ENCODE peak calls at places on chromosomes 3 and 15, in ten cellular contexts. A is stimulated activated CD8-positive, alpha-beta memory T cell treated with anti-CD3 and anti-CD28 coated beads, Interleukin-12 subunit alpha, Interleukin-12 subunit beta, amount 100 ng/mL, for 4 hours; S is endodermal cell; L is fibroblast of the aortic adventitia; B is Kasumi-1; C is activated gamma-delta T cell treated with Interleukin-2 at 50 U/mL for 16 hours; G is breast epithelium; F is ureter; Y is T-helper 2 cell treated with Interferon-gamma antibody and Interleukin-4, amounts not matched to agents 5 μg/mL and 100 μg/mL, for 36 hours; W is GM04504. D is an unnamed sample.
A peak's percentile ranks its signal among the peaks of the same experiment; 100 is the strongest.

GRCh38 chr3:97481416-97481815 is 283.1 kb upstream of the ARL6 start:
- DNase-seq in A (no peak), S (peak; percentile 46), L (no peak), B (no peak), C (no peak), G (no peak), F (no peak), Y (no peak), W (no peak), D (no peak)

GRCh38 chr3:57977755-57978715 is 30.2 kb upstream of the FLNB start:
- DNase-seq in A (no peak), S (peak; percentile 43), L (no peak), B (no peak), C (no peak), G (no peak), F (no peak), Y (no peak), W (no peak), D (no peak)

GRCh38 chr3:122307288-122307687 is 17.8 kb upstream of the CSTA start:
- DNase-seq in A (no peak), S (no peak), L (no peak), B (no peak), C (no peak), G (no peak), F (no peak), Y (no peak), W (no peak), D (no peak)

GRCh38 chr3:8201886-8202285 is 299.7 kb upstream of the LMCD1 start:
- DNase-seq in A (no peak), S (no peak), L (peak; percentile 32), B (no peak), C (no peak), G (no peak), F (no peak), Y (no peak), W (no peak), D (no peak)

GRCh38 chr15:78766041-78766440 is 45.2 kb downstream of the ADAMTS7 start:
- DNase-seq in A (no peak), S (no peak), L (no peak), B (no peak), C (no peak), G (no peak), F (no peak), Y (no peak), W (no peak), D (no peak)

GRCh38 chr3:26652157-26652556 is 29.6 kb downstream of the LRRC3B start:
- DNase-seq in A (no peak), S (no peak), L (no peak), B (no peak), C (no peak), G (no peak), F (no peak), Y (no peak), W (no peak), D (peak; percentile 0)

GRCh38 chr3:64932016-64932518 is 244.3 kb upstream of the ADAMTS9 start:
- DNase-seq in A (no peak), S (no peak), L (no peak), B (no peak), C (no peak), G (no peak), F (no peak), Y (no peak), W (no peak), D (no peak)

GRCh38 chr3:66398228-66399025 is 102.4 kb downstream of the LRIG1 start:
- DNase-seq in A (no peak), S (peak; percentile 10), L (no peak), B (no peak), C (no peak), G (no peak), F (no peak), Y (no peak), W (no peak), D (no peak)

GRCh38 chr15:50055333-50056278 is 63.4 kb downstream of the ATP8B4 start:
- DNase-seq in A (no peak), S (no peak), L (peak; percentile 97), B (peak; percentile 72), C (no peak), G (no peak), F (no peak), Y (no peak), W (peak; percentile 87), D (no peak)

GRCh38 chr3:1082024-1082633 is 10.7 kb upstream of the CNTN6 start:
- DNase-seq in A (no peak), S (peak; percentile 80), L (peak; percentile 64), B (no peak), C (no peak), G (peak; percentile 36), F (peak; percentile 49), Y (no peak), W (peak; percentile 19), D (peak; percentile 17)

GRCh38 chr15:89807689-89808088 is 7.0 kb downstream of the ANPEP start:
- DNase-seq in A (no peak), S (no peak), L (no peak), B (no peak), C (no peak), G (no peak), F (no peak), Y (no peak), W (no peak), D (no peak)

GRCh38 chr3:69948246-69948862 is 51.2 kb upstream of the SAMMSON start:
- DNase-seq in A (no peak), S (no peak), L (peak; percentile 69), B (peak; percentile 64), C (no peak), G (no peak), F (no peak), Y (no peak), W (peak; percentile 23), D (no peak)

GRCh38 chr3:46711305-46711704 is 6.4 kb downstream of the PRSS50 start:
- DNase-seq in A (no peak), S (no peak), L (no peak), B (no peak), C (no peak), G (no peak), F (no peak), Y (no peak), W (no peak), D (no peak)

GRCh38 chr15:60773893-60774292 is 295.0 kb upstream of the ICE2 start:
- DNase-seq in A (no peak), S (no peak), L (no peak), B (no peak), C (no peak), G (no peak), F (no peak), Y (no peak), W (no peak), D (no peak)

GRCh38 chr3:105553851-105554250 is 187.1 kb downstream of the ALCAM start:
- DNase-seq in A (no peak), S (no peak), L (peak; percentile 5), B (no peak), C (no peak), G (no peak), F (no peak), Y (no peak), W (no peak), D (no peak)

GRCh38 chr3:104521606-104522336 is 844.9 kb upstream of the ALCAM start:
- DNase-seq in A (no peak), S (no peak), L (no peak), B (no peak), C (no peak), G (no peak), F (no peak), Y (no peak), W (no peak), D (no peak)

GRCh38 chr3:182671942-182672341 is 121.4 kb upstream of the ATP11B start:
- DNase-seq in A (no peak), S (no peak), L (peak; percentile 4), B (no peak), C (no peak), G (no peak), F (no peak), Y (no peak), W (peak; percentile 4), D (no peak)